ENCODE peak calls at places on chromosomes 12 and 14, in seven cellular contexts. U is GM23248, X is mammary epithelial cell, V is IMR-90, O is MM.1S, C is neural progenitor cell, S is fibroblast of lung. B is an unnamed sample.

GRCh38 chr12:99809921-99810320 is 162.4 kb downstream of the GARIN6 start:
- DNase-seq in U (no peak), X (no peak), V (no peak), O (no peak), C (peak; percentile 18), S (no peak), B (no peak)

GRCh38 chr12:111761099-111761498 is 5.6 kb upstream of the ALDH2 start:
- DNase-seq in U (no peak), X (no peak), V (no peak), O (no peak), C (no peak), S (no peak), B (no peak)

GRCh38 chr14:60310086-60310684 is 61.2 kb downstream of the PPM1A start:
- DNase-seq in U (no peak), X (no peak), V (peak; percentile 31), O (no peak), C (no peak), S (no peak), B (no peak)

GRCh38 chr12:6494968-6495367 is 1.1 kb downstream of the NCAPD2 start:
- DNase-seq in U (peak; percentile 14), X (peak; percentile 25), V (no peak), O (no peak), C (no peak), S (no peak), B (no peak)

GRCh38 chr14:41785696-41786095 is 179.0 kb downstream of the LRFN5 start:
- DNase-seq in U (no peak), X (no peak), V (no peak), O (no peak), C (peak; percentile 50), S (no peak), B (peak; percentile 8)

GRCh38 chr12:3453947-3454675 is 36.9 kb upstream of the PRMT8 start:
- DNase-seq in U (peak; percentile 74), X (peak; percentile 99), V (peak; percentile 46), O (no peak), C (peak; percentile 25), S (peak; percentile 84), B (no peak)

GRCh38 chr12:51926064-51926632 is 18.8 kb downstream of the ACVRL1 start:
- DNase-seq in U (no peak), X (no peak), V (no peak), O (no peak), C (no peak), S (no peak), B (no peak)

GRCh38 chr14:23865502-23865901 is 88.1 kb upstream of the DHRS4 start:
- DNase-seq in U (no peak), X (no peak), V (no peak), O (no peak), C (no peak), S (peak; percentile 22), B (no peak)

GRCh38 chr14:36513012-36513420 is 7.0 kb downstream of the NKX2-1 start:
- DNase-seq in U (no peak), X (no peak), V (no peak), O (no peak), C (peak; percentile 65), S (no peak), B (no peak)

GRCh38 chr14:89618821-89619551 is 202.0 kb upstream of the FOXN3 start:
- DNase-seq in U (peak; percentile 89), X (peak; percentile 41), V (peak; percentile 67), O (peak; percentile 55), C (peak; percentile 90), S (peak; percentile 73), B (peak; percentile 71)

GRCh38 chr14:31950760-31951637 is 126.1 kb upstream of the ARHGAP5 start:
- DNase-seq in U (peak; percentile 86), X (peak; percentile 72), V (peak; percentile 48), O (no peak), C (peak; percentile 69), S (peak; percentile 81), B (no peak)

GRCh38 chr14:90532826-90533525 is 136.1 kb downstream of the CALM1 start:
- DNase-seq in U (no peak), X (no peak), V (no peak), O (no peak), C (no peak), S (no peak), B (no peak)

DNA sequence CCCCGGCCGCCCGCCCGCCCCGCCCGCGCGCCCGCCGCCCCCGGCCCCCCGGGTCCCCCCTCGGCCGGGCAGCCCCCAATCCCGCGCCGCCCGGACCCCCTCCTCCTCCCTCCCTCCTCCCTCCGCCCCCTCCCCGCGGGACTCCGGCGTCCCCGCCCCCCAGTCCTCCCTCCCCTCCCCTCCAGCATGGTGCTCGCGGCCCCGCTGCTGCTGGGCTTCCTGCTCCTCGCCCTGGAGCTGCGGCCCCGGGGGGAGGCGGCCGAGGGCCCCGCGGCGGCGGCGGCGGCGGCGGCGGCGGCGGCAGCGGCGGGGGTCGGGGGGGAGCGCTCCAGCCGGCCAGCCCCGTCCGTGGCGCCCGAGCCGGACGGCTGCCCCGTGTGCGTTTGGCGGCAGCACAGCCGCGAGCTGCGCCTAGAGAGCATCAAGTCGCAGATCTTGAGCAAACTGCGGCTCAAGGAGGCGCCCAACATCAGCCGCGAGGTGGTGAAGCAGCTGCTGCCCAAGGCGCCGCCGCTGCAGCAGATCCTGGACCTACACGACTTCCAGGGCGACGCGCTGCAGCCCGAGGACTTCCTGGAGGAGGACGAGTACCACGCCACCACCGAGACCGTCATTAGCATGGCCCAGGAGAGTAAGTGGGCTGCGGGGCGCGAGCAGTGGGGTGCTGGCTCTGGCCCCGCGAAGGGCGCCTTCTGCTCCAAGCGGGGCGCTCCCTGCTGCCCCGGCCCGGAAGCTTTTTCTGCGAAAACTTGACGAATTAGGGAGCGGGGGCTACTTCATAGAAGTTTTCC is 404 bp downstream of the GDF11 start:
- DNase-seq in U (peak; percentile 87), X (peak; percentile 62), V (peak; percentile 68), O (peak; percentile 64), C (peak; percentile 95), S (peak; percentile 70), B (peak; percentile 75)
- H3K4me3 ChIP-seq in U (peak overlapping the region; percentile 96), X (peak overlapping the region; percentile 50), V (peak overlapping the region; percentile 97), O (peak overlapping the region; percentile 90), C (peak overlapping the region; percentile 96), S (peak overlapping the region; percentile 75), B (peak overlapping the region; percentile 98)

DNA sequence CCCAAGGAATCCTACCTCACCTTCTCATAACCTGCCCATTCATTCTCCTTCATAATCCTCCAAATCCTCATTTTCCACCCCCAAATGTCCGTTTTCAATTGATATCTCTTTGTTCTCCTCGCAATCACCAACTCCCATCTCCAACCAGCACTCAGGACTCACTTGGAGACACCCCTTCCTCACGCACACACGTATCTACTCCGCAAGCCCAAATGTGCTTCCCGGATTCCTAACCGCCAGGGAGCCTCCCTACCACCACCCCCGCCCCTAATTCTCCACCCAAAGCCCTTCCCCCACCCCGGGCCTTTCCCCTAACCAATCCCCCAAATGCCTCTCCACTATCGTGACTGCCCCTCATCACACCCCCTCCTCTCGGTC is 304 bp downstream of the KCTD10 start:
- DNase-seq in U (peak; percentile 31), X (no peak), V (no peak), O (no peak), C (no peak), S (peak; percentile 30), B (no peak)
- H3K9ac ChIP-seq in U (peak overlapping the region; percentile 97), X (peak overlapping the region; percentile 79), V (peak overlapping the region; percentile 95), O (peak overlapping the region; percentile 92), C (peak overlapping the region; percentile 97), S (peak overlapping the region; percentile 99), B (peak overlapping the region; percentile 92)

DNA sequence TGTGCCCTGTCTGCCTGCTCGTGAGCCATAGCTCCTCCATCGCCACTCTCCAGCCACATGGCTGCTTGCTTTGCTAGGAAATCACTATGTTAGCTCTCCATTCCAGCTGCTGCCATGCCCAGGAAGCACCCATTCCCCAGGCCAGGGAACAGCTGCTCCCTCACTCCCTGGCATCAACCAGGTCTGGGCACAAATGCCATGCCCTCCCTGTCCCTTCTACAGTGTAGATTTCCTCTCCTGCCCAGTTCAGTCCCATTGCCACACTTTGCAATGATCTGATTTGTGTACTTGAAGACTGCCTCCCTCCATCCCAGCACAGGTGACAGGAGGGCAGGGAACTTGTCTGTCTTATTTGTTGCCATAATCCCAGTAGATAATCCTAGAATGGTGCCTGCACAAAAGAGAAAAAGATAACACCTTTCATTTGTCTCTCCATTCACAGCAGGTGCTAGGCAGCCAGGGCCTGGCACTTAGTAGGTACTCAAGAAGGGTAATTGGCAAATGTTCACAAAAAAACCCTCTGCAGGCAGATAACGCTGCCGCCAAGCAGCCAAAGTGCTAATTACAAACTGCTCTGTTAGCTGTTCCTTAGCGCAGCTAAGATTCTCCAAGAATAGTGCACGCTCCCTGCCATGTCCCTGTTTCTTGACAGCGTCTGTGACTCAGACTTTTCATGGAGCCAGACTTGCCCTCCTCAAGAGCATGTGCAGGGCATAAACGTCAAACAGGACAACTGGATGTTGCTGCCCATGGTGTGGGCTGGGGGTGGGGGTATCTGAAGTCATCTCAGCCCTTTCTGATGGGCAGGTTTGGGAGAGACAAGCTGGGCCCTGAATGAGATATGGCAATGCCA is 69.1 kb downstream of the ARL6IP4 start:
- DNase-seq in U (peak; percentile 71), X (no peak), V (no peak), O (no peak), C (no peak), S (peak; percentile 53), B (no peak)
- H3K27ac ChIP-seq in U (peak overlapping the region; percentile 44), X (no peak overlapping the region), V (no peak overlapping the region), O (no peak overlapping the region), C (no peak overlapping the region), S (no peak overlapping the region), B (no peak overlapping the region)

GRCh38 chr14:66361013-66361412 is 125.2 kb upstream of the CCDC196 start:
- DNase-seq in U (no peak), X (no peak), V (no peak), O (no peak), C (no peak), S (no peak), B (no peak)

GRCh38 chr14:66365388-66365787 is 120.8 kb upstream of the CCDC196 start:
- DNase-seq in U (no peak), X (no peak), V (no peak), O (no peak), C (no peak), S (no peak), B (no peak)

GRCh38 chr14:66359500-66359899 is 126.7 kb upstream of the CCDC196 start:
- DNase-seq in U (peak; percentile 54), X (peak; percentile 25), V (peak; percentile 64), O (peak; percentile 44), C (peak; percentile 79), S (peak; percentile 67), B (peak; percentile 66)

GRCh38 chr14:66360526-66360925 is 125.6 kb upstream of the CCDC196 start:
- DNase-seq in U (no peak), X (no peak), V (no peak), O (no peak), C (peak; percentile 13), S (no peak), B (no peak)
- H3K4me3 ChIP-seq in U (no peak overlapping the region), X (no peak overlapping the region), V (no peak overlapping the region), O (no peak overlapping the region), C (no peak overlapping the region), S (no peak overlapping the region), B (no peak overlapping the region)

B was measured in neuronal stem cell.